ENCODE peak calls at places on chromosomes 16 and 17, in six cellular contexts. M is COR-L47; N is activated T-cell treated with anti-CD3 and anti-CD28 coated beads, Interleukin-2, amount 50 U/mL, for 72 hours; X is activated CD8-positive, alpha-beta T cell treated with anti-CD3 and anti-CD28 coated beads for 36 hours; Y is HCEC 1CT; A is activated CD4-positive, alpha-beta T cell treated with anti-CD3 and anti-CD28 coated beads, Interleukin-2, amount 50 U/mL, for 48 hours. D is an unnamed sample.
A peak's percentile ranks its signal among the peaks of the same experiment; 100 is the strongest.

GRCh38 chr16:81137012-81137335 is 40.8 kb upstream of the GCSH start:
- DNase-seq in Y (no peak), M (no peak), A (no peak), N (no peak), X (no peak), D (no peak)

GRCh38 chr17:17508641-17509591 is 12.7 kb upstream of the RASD1 start:
- DNase-seq in Y (no peak), N (no peak), X (no peak), A (no peak), M (no peak), D (peak; percentile 56)

GRCh38 chr16:4800290-4801041 is 2.0 kb downstream of the ROGDI start:
- DNase-seq in X (no peak), A (no peak), Y (no peak), N (no peak), M (no peak), D (peak; percentile 49)

GRCh38 chr17:5128905-5129535 is 13.2 kb downstream of the USP6 start:
- DNase-seq in X (no peak), Y (no peak), A (no peak), M (no peak), N (no peak), D (no peak)

GRCh38 chr17:27811961-27812360 is 11.6 kb upstream of the NOS2 start:
- DNase-seq in A (no peak), X (no peak), M (no peak), N (no peak), Y (no peak), D (peak; percentile 2)

GRCh38 chr17:79504181-79504605 is 106.7 kb downstream of the RBFOX3 start:
- DNase-seq in N (no peak), X (no peak), A (no peak), Y (no peak), M (no peak), D (no peak)

GRCh38 chr17:72852267-72852945 is 240.1 kb downstream of the SLC39A11 start:
- DNase-seq in M (no peak), X (no peak), N (no peak), Y (peak; percentile 11), A (no peak), D (no peak)

GRCh38 chr16:69176033-69176780 is 10.8 kb upstream of the SNTB2 start:
- DNase-seq in N (no peak), X (no peak), A (no peak), M (no peak), Y (peak; percentile 56), D (no peak)

GRCh38 chr16:35146723-35147458 is 1687.5 kb downstream of the TP53TG3F start:
- DNase-seq in Y (no peak), X (no peak), A (no peak), M (no peak), N (no peak), D (no peak)

GRCh38 chr17:29112780-29113295 is 67.4 kb downstream of the MYO18A start:
- DNase-seq in Y (no peak), X (no peak), N (no peak), A (no peak), M (no peak), D (no peak)

GRCh38 chr17:78276098-78276497 is 44.7 kb downstream of the TMEM235 start:
- DNase-seq in A (no peak), Y (no peak), X (no peak), N (no peak), M (no peak), D (no peak)

GRCh38 chr16:529012-529575 is 1.6 kb downstream of the CAPN15 start:
- DNase-seq in Y (no peak), A (no peak), X (peak; percentile 53), N (peak; percentile 32), M (no peak), D (no peak)

GRCh38 chr16:55037051-55037450 is 106.4 kb downstream of the IRX5 start:
- DNase-seq in A (no peak), M (no peak), X (no peak), N (no peak), Y (no peak), D (no peak)

GRCh38 chr17:81665205-81666091 is 957 bp downstream of the OXLD1 start:
- DNase-seq in Y (peak; percentile 17), A (peak; percentile 76), X (peak; percentile 81), N (peak; percentile 40), M (peak; percentile 9), D (peak; percentile 55)

GRCh38 chr17:80426671-80427326 is 11.8 kb downstream of the ENDOV start:
- DNase-seq in X (peak; percentile 86), A (peak; percentile 90), N (peak; percentile 87), M (peak; percentile 59), Y (peak; percentile 35), D (peak; percentile 90)

GRCh38 chr17:10021239-10021638 is 116.2 kb upstream of the RCVRN start:
- DNase-seq in A (no peak), Y (no peak), X (no peak), N (no peak), M (no peak), D (no peak)

GRCh38 chr16:89548344-89549006 is 12.0 kb upstream of the RPL13 start:
- DNase-seq in X (no peak), A (no peak), M (no peak), Y (no peak), N (no peak), D (no peak)

GRCh38 chr17:4477286-4477791 is 21.3 kb upstream of the SPNS2 start:
- DNase-seq in X (peak; percentile 35), M (no peak), A (peak; percentile 36), N (no peak), Y (no peak), D (no peak)

GRCh38 chr16:89094252-89094901 is 725 bp downstream of the ACSF3 start:
- DNase-seq in M (no peak), X (peak; percentile 45), N (peak; percentile 47), A (peak; percentile 46), Y (no peak), D (no peak)

GRCh38 chr17:41613277-41614082 is 913 bp upstream of the KRT16 start:
- DNase-seq in M (no peak), Y (no peak), A (no peak), N (no peak), X (no peak), D (no peak)

GRCh38 chr17:72565006-72565405 is 444.2 kb downstream of the SOX9 start:
- DNase-seq in Y (no peak), X (no peak), A (no peak), M (no peak), N (no peak), D (no peak)

GRCh38 chr17:41885733-41886132 is 20.5 kb upstream of the KLHL11 start:
- DNase-seq in M (no peak), N (no peak), X (no peak), Y (no peak), A (no peak), D (no peak)

GRCh38 chr16:57607676-57608461 is 20.6 kb upstream of the ADGRG1 start:
- DNase-seq in Y (no peak), N (no peak), A (no peak), X (peak; percentile 1), M (no peak), D (no peak)

D was measured in K562.